ENCODE peak calls at places on chromosome 17, in four cellular contexts. One of them, this sample, is unnamed.

GRCh38 chr17:9473716-9474115 is 101.9 kb downstream of the STX8 start:
- DNase-seq in amniotic stem cell: no peak
- DNase-seq in cortex of kidney: no peak
- DNase-seq in upper lobe of right lung: no peak
- DNase-seq in this sample: no peak

GRCh38 chr17:78338860-78339259 is 21.0 kb downstream of the SOCS3 start:
- DNase-seq in amniotic stem cell: no peak
- DNase-seq in cortex of kidney: no peak
- DNase-seq in upper lobe of right lung: no peak
- DNase-seq in this sample: no peak

GRCh38 chr17:17749025-17749772 is 67.9 kb downstream of the RAI1 start:
- DNase-seq in amniotic stem cell: no peak
- DNase-seq in cortex of kidney: no peak
- DNase-seq in upper lobe of right lung: no peak
- DNase-seq in this sample: no peak

GRCh38 chr17:44919411-44919810 is 4.1 kb upstream of the GFAP start:
- DNase-seq in amniotic stem cell: no peak
- DNase-seq in cortex of kidney: no peak
- DNase-seq in upper lobe of right lung: peak; percentile 23
- DNase-seq in this sample: no peak

GRCh38 chr17:50426814-50427787 is 1.1 kb downstream of the ACSF2 start:
- DNase-seq in amniotic stem cell: no peak
- DNase-seq in cortex of kidney: no peak
- DNase-seq in upper lobe of right lung: no peak
- DNase-seq in this sample: peak; percentile 68

GRCh38 chr17:1485311-1485747 is 7.2 kb downstream of the MYO1C start:
- DNase-seq in amniotic stem cell: no peak
- DNase-seq in cortex of kidney: no peak
- DNase-seq in upper lobe of right lung: peak; percentile 79
- DNase-seq in this sample: peak; percentile 53

GRCh38 chr17:72416905-72417304 is 296.1 kb downstream of the SOX9 start:
- DNase-seq in amniotic stem cell: no peak
- DNase-seq in cortex of kidney: no peak
- DNase-seq in upper lobe of right lung: no peak
- DNase-seq in this sample: no peak

GRCh38 chr17:21299981-21300600 is 15.6 kb downstream of the MAP2K3 start:
- DNase-seq in amniotic stem cell: no peak
- DNase-seq in cortex of kidney: no peak
- DNase-seq in upper lobe of right lung: no peak
- DNase-seq in this sample: no peak

GRCh38 chr17:33464669-33465275 is 171.7 kb upstream of the ASIC2 start:
- DNase-seq in amniotic stem cell: no peak
- DNase-seq in cortex of kidney: no peak
- DNase-seq in upper lobe of right lung: no peak
- DNase-seq in this sample: no peak

GRCh38 chr17:36857698-36858097 is 79.6 kb upstream of the LHX1 start:
- DNase-seq in amniotic stem cell: no peak
- DNase-seq in cortex of kidney: no peak
- DNase-seq in upper lobe of right lung: no peak
- DNase-seq in this sample: no peak

GRCh38 chr17:40529991-40530390 is 28.6 kb upstream of the TNS4 start:
- DNase-seq in amniotic stem cell: no peak
- DNase-seq in cortex of kidney: no peak
- DNase-seq in upper lobe of right lung: no peak
- DNase-seq in this sample: no peak

GRCh38 chr17:35790826-35791225 is 4.6 kb downstream of the MMP28 start:
- DNase-seq in amniotic stem cell: no peak
- DNase-seq in cortex of kidney: no peak
- DNase-seq in upper lobe of right lung: no peak
- DNase-seq in this sample: no peak

GRCh38 chr17:78541488-78542237 is 35.5 kb downstream of the DNAH17 start:
- DNase-seq in amniotic stem cell: no peak
- DNase-seq in cortex of kidney: no peak
- DNase-seq in upper lobe of right lung: peak; percentile 18
- DNase-seq in this sample: no peak

GRCh38 chr17:76326306-76326705 is 18.2 kb upstream of the QRICH2 start:
- DNase-seq in amniotic stem cell: no peak
- DNase-seq in cortex of kidney: no peak
- DNase-seq in upper lobe of right lung: no peak
- DNase-seq in this sample: no peak

This sample was measured in WERI-Rb-1.